ENCODE peak calls at places on chromosomes 11 and 22, in seven cellular contexts. H is ecto neural progenitor cell, O is COR-L47, Q is left ventricle myocardium superior, M is AG10803, Z is A172, T is nucleus accumbens. J is an unnamed sample.

GRCh38 chr11:26042113-26042512 is 289.8 kb upstream of the ANO3 start:
- DNase-seq in H (no peak), O (no peak), Q (no peak), M (no peak), Z (no peak), T (no peak), J (no peak)

GRCh38 chr11:83816572-83817187 is 530.5 kb upstream of the CCDC90B start:
- DNase-seq in H (no peak), O (peak), Q (no peak), M (peak), Z (peak), T (no peak), J (no peak)

GRCh38 chr11:122162095-122162494 is 46.1 kb upstream of the BLID start:
- DNase-seq in H (no peak), O (no peak), Q (no peak), M (peak), Z (no peak), T (no peak), J (no peak)

GRCh38 chr11:72639475-72640375 is 34.5 kb downstream of the PDE2A start:
- DNase-seq in H (no peak), O (no peak), Q (peak), M (no peak), Z (no peak), T (no peak), J (peak)

GRCh38 chr22:20013382-20013871 is 3.2 kb downstream of the ARVCF start:
- DNase-seq in H (peak), O (peak), Q (peak), M (peak), Z (no peak), T (peak), J (peak)

GRCh38 chr11:120667281-120667680 is 155.7 kb downstream of the GRIK4 start:
- DNase-seq in H (no peak), O (no peak), Q (peak), M (peak), Z (no peak), T (no peak), J (peak)

GRCh38 chr11:124676386-124676785 is 2.7 kb downstream of the SPA17 start:
- DNase-seq in H (no peak), O (no peak), Q (no peak), M (peak), Z (no peak), T (no peak), J (no peak)

GRCh38 chr11:16603245-16603644 is 135.2 kb upstream of the C11orf58 start:
- DNase-seq in H (peak), O (no peak), Q (peak), M (no peak), Z (no peak), T (no peak), J (no peak)

GRCh38 chr11:85827768-85828639 is 17.1 kb upstream of the SYTL2 start:
- DNase-seq in H (no peak), O (peak), Q (no peak), M (peak), Z (peak), T (no peak), J (no peak)

GRCh38 chr11:121067912-121068652 is 33.0 kb upstream of the TECTA start:
- DNase-seq in H (no peak), O (no peak), Q (no peak), M (no peak), Z (no peak), T (no peak), J (no peak)

GRCh38 chr11:126485986-126486635 is 130.6 kb downstream of the ST3GAL4 start:
- DNase-seq in H (no peak), O (no peak), Q (no peak), M (no peak), Z (no peak), T (no peak), J (no peak)

GRCh38 chr11:69024509-69024908 is 11.5 kb upstream of the MRGPRF start:
- DNase-seq in H (no peak), O (no peak), Q (no peak), M (no peak), Z (no peak), T (no peak), J (no peak)

GRCh38 chr22:43992331-43992821 is 31.7 kb upstream of the PARVB start:
- DNase-seq in H (no peak), O (no peak), Q (peak), M (peak), Z (no peak), T (no peak), J (no peak)

GRCh38 chr22:50201191-50202129 is 649 bp downstream of the SELENOO start:
- DNase-seq in H (no peak), O (no peak), Q (peak), M (peak), Z (no peak), T (no peak), J (no peak)

GRCh38 chr11:114953039-114953438 is 274.7 kb downstream of the NXPE2 start:
- DNase-seq in H (no peak), O (no peak), Q (no peak), M (no peak), Z (no peak), T (no peak), J (no peak)

GRCh38 chr11:57700425-57700824 is 11.6 kb downstream of the MED19 start:
- DNase-seq in H (no peak), O (no peak), Q (no peak), M (no peak), Z (no peak), T (no peak), J (no peak)

GRCh38 chr11:8056810-8057463 is 24.1 kb upstream of the TUB start:
- DNase-seq in H (no peak), O (no peak), Q (peak), M (peak), Z (no peak), T (no peak), J (no peak)

GRCh38 chr11:68099474-68100405 is 21.4 kb downstream of the CHKA start:
- DNase-seq in H (no peak), O (no peak), Q (no peak), M (no peak), Z (no peak), T (no peak), J (no peak)

GRCh38 chr22:45082795-45083194 is 73.0 kb upstream of the PHF21B start:
- DNase-seq in H (no peak), O (no peak), Q (no peak), M (no peak), Z (no peak), T (no peak), J (no peak)

GRCh38 chr22:37887610-37888378 is 18.3 kb upstream of the MICALL1 start:
- DNase-seq in H (peak), O (no peak), Q (no peak), M (peak), Z (peak), T (peak), J (no peak)

GRCh38 chr22:27242917-27243589 is 558.5 kb downstream of the MN1 start:
- DNase-seq in H (no peak), O (no peak), Q (no peak), M (no peak), Z (no peak), T (no peak), J (no peak)